ENCODE peak calls at places on chromosome 21, in seven cellular contexts. One of them, this sample, is unnamed.

GRCh38 chr21:38646213-38646837 is 148.0 kb upstream of the ERG start:
- DNase-seq in HL-60: no peak
- DNase-seq in heart right ventricle: no peak
- DNase-seq in tibial nerve: no peak
- DNase-seq in colonic mucosa: no peak
- DNase-seq in trophoblast cell: no peak
- DNase-seq in A673: no peak
- DNase-seq in this sample: no peak

GRCh38 chr21:17793675-17794123 is 25.5 kb downstream of the C21orf91 start:
- DNase-seq in HL-60: no peak
- DNase-seq in heart right ventricle: no peak
- DNase-seq in tibial nerve: no peak
- DNase-seq in colonic mucosa: no peak
- DNase-seq in trophoblast cell: no peak
- DNase-seq in A673: peak; percentile 2
- DNase-seq in this sample: no peak

GRCh38 chr21:33943293-33943692 is 27.7 kb upstream of the ATP5PO start:
- DNase-seq in HL-60: no peak
- DNase-seq in heart right ventricle: no peak
- DNase-seq in tibial nerve: no peak
- DNase-seq in colonic mucosa: no peak
- DNase-seq in trophoblast cell: no peak
- DNase-seq in A673: no peak
- DNase-seq in this sample: no peak

GRCh38 chr21:38505654-38506523 is 7.6 kb upstream of the ERG start:
- DNase-seq in HL-60: peak; percentile 43
- DNase-seq in heart right ventricle: peak; percentile 64
- DNase-seq in tibial nerve: no peak
- DNase-seq in colonic mucosa: peak; percentile 71
- DNase-seq in trophoblast cell: peak; percentile 42
- DNase-seq in A673: peak; percentile 68
- DNase-seq in this sample: no peak

GRCh38 chr21:16082038-16082816 is 352.4 kb downstream of the USP25 start:
- DNase-seq in HL-60: no peak
- DNase-seq in heart right ventricle: no peak
- DNase-seq in tibial nerve: no peak
- DNase-seq in colonic mucosa: no peak
- DNase-seq in trophoblast cell: no peak
- DNase-seq in A673: peak; percentile 33
- DNase-seq in this sample: no peak

GRCh38 chr21:38669186-38669585 is 136.5 kb upstream of the ETS2 start:
- DNase-seq in HL-60: peak; percentile 8
- DNase-seq in heart right ventricle: no peak
- DNase-seq in tibial nerve: no peak
- DNase-seq in colonic mucosa: peak; percentile 39
- DNase-seq in trophoblast cell: peak; percentile 18
- DNase-seq in A673: peak; percentile 46
- DNase-seq in this sample: no peak

GRCh38 chr21:17901458-17902092 is 82.4 kb upstream of the C21orf91 start:
- DNase-seq in HL-60: no peak
- DNase-seq in heart right ventricle: no peak
- DNase-seq in tibial nerve: no peak
- DNase-seq in colonic mucosa: no peak
- DNase-seq in trophoblast cell: peak; percentile 83
- DNase-seq in A673: no peak
- DNase-seq in this sample: no peak

GRCh38 chr21:26800455-26801454 is 44.5 kb downstream of the ADAMTS1 start:
- DNase-seq in HL-60: no peak
- DNase-seq in heart right ventricle: peak; percentile 71
- DNase-seq in tibial nerve: no peak
- DNase-seq in colonic mucosa: no peak
- DNase-seq in trophoblast cell: peak; percentile 61
- DNase-seq in A673: no peak
- DNase-seq in this sample: no peak

GRCh38 chr21:28447453-28447852 is 545.2 kb downstream of the LTN1 start:
- DNase-seq in HL-60: no peak
- DNase-seq in heart right ventricle: no peak
- DNase-seq in tibial nerve: no peak
- DNase-seq in colonic mucosa: no peak
- DNase-seq in trophoblast cell: no peak
- DNase-seq in A673: no peak
- DNase-seq in this sample: no peak

GRCh38 chr21:16402752-16403151 is 673.0 kb downstream of the USP25 start:
- DNase-seq in HL-60: no peak
- DNase-seq in heart right ventricle: no peak
- DNase-seq in tibial nerve: no peak
- DNase-seq in colonic mucosa: no peak
- DNase-seq in trophoblast cell: no peak
- DNase-seq in A673: no peak
- DNase-seq in this sample: no peak

GRCh38 chr21:27648560-27648959 is 681.7 kb upstream of the ADAMTS5 start:
- DNase-seq in HL-60: no peak
- DNase-seq in heart right ventricle: no peak
- DNase-seq in tibial nerve: no peak
- DNase-seq in colonic mucosa: no peak
- DNase-seq in trophoblast cell: no peak
- DNase-seq in A673: no peak
- DNase-seq in this sample: no peak

GRCh38 chr21:27397578-27397977 is 430.7 kb upstream of the ADAMTS5 start:
- DNase-seq in HL-60: no peak
- DNase-seq in heart right ventricle: no peak
- DNase-seq in tibial nerve: no peak
- DNase-seq in colonic mucosa: no peak
- DNase-seq in trophoblast cell: no peak
- DNase-seq in A673: no peak
- DNase-seq in this sample: no peak

GRCh38 chr21:37532868-37533780 is 166.6 kb downstream of the DYRK1A start:
- DNase-seq in HL-60: no peak
- DNase-seq in heart right ventricle: no peak
- DNase-seq in tibial nerve: no peak
- DNase-seq in colonic mucosa: no peak
- DNase-seq in trophoblast cell: peak; percentile 96
- DNase-seq in A673: peak; percentile 24
- DNase-seq in this sample: peak; percentile 75

GRCh38 chr21:35254752-35255138 is 205.6 kb upstream of the RUNX1 start:
- DNase-seq in HL-60: no peak
- DNase-seq in heart right ventricle: no peak
- DNase-seq in tibial nerve: no peak
- DNase-seq in colonic mucosa: no peak
- DNase-seq in trophoblast cell: no peak
- DNase-seq in A673: no peak
- DNase-seq in this sample: no peak

GRCh38 chr21:16279658-16280581 is 550.1 kb downstream of the USP25 start:
- DNase-seq in HL-60: no peak
- DNase-seq in heart right ventricle: peak; percentile 12
- DNase-seq in tibial nerve: no peak
- DNase-seq in colonic mucosa: no peak
- DNase-seq in trophoblast cell: no peak
- DNase-seq in A673: no peak
- DNase-seq in this sample: no peak

GRCh38 chr21:37145635-37146111 is 72.6 kb downstream of the TTC3 start:
- DNase-seq in HL-60: no peak
- DNase-seq in heart right ventricle: no peak
- DNase-seq in tibial nerve: no peak
- DNase-seq in colonic mucosa: no peak
- DNase-seq in trophoblast cell: no peak
- DNase-seq in A673: peak; percentile 77
- DNase-seq in this sample: no peak

GRCh38 chr21:34974162-34974981 is 74.7 kb downstream of the RUNX1 start:
- DNase-seq in HL-60: no peak
- DNase-seq in heart right ventricle: no peak
- DNase-seq in tibial nerve: no peak
- DNase-seq in colonic mucosa: no peak
- DNase-seq in trophoblast cell: no peak
- DNase-seq in A673: no peak
- DNase-seq in this sample: no peak

GRCh38 chr21:26098758-26099157 is 71.8 kb downstream of the APP start:
- DNase-seq in HL-60: no peak
- DNase-seq in heart right ventricle: no peak
- DNase-seq in tibial nerve: no peak
- DNase-seq in colonic mucosa: no peak
- DNase-seq in trophoblast cell: peak; percentile 88
- DNase-seq in A673: no peak
- DNase-seq in this sample: no peak

GRCh38 chr21:36734367-36735200 is 35.7 kb downstream of the SIM2 start:
- DNase-seq in HL-60: no peak
- DNase-seq in heart right ventricle: no peak
- DNase-seq in tibial nerve: no peak
- DNase-seq in colonic mucosa: no peak
- DNase-seq in trophoblast cell: no peak
- DNase-seq in A673: no peak
- DNase-seq in this sample: no peak

GRCh38 chr21:39915881-39916280 is 48.6 kb downstream of the PCP4 start:
- DNase-seq in HL-60: no peak
- DNase-seq in heart right ventricle: no peak
- DNase-seq in tibial nerve: no peak
- DNase-seq in colonic mucosa: no peak
- DNase-seq in trophoblast cell: no peak
- DNase-seq in A673: no peak
- DNase-seq in this sample: no peak

GRCh38 chr21:29230541-29231275 is 68.0 kb upstream of the BACH1 start:
- DNase-seq in HL-60: no peak
- DNase-seq in heart right ventricle: no peak
- DNase-seq in tibial nerve: no peak
- DNase-seq in colonic mucosa: no peak
- DNase-seq in trophoblast cell: no peak
- DNase-seq in A673: no peak
- DNase-seq in this sample: no peak

GRCh38 chr21:38327984-38328383 is 71.2 kb downstream of the KCNJ15 start:
- DNase-seq in HL-60: no peak
- DNase-seq in heart right ventricle: no peak
- DNase-seq in tibial nerve: no peak
- DNase-seq in colonic mucosa: no peak
- DNase-seq in trophoblast cell: no peak
- DNase-seq in A673: no peak
- DNase-seq in this sample: no peak

GRCh38 chr21:42237577-42237976 is 18.6 kb downstream of the ABCG1 start:
- DNase-seq in HL-60: no peak
- DNase-seq in heart right ventricle: no peak
- DNase-seq in tibial nerve: no peak
- DNase-seq in colonic mucosa: no peak
- DNase-seq in trophoblast cell: no peak
- DNase-seq in A673: no peak
- DNase-seq in this sample: peak; percentile 21
- H3K4me3 ChIP-seq in HL-60: no peak overlapping the region
- H3K4me3 ChIP-seq in heart right ventricle: no peak overlapping the region
- H3K4me3 ChIP-seq in tibial nerve: no peak overlapping the region
- H3K4me3 ChIP-seq in colonic mucosa: no peak overlapping the region
- H3K4me3 ChIP-seq in trophoblast cell: no peak overlapping the region
- H3K4me3 ChIP-seq in A673: no peak overlapping the region
- H3K4me3 ChIP-seq in this sample: no peak overlapping the region

DNA sequence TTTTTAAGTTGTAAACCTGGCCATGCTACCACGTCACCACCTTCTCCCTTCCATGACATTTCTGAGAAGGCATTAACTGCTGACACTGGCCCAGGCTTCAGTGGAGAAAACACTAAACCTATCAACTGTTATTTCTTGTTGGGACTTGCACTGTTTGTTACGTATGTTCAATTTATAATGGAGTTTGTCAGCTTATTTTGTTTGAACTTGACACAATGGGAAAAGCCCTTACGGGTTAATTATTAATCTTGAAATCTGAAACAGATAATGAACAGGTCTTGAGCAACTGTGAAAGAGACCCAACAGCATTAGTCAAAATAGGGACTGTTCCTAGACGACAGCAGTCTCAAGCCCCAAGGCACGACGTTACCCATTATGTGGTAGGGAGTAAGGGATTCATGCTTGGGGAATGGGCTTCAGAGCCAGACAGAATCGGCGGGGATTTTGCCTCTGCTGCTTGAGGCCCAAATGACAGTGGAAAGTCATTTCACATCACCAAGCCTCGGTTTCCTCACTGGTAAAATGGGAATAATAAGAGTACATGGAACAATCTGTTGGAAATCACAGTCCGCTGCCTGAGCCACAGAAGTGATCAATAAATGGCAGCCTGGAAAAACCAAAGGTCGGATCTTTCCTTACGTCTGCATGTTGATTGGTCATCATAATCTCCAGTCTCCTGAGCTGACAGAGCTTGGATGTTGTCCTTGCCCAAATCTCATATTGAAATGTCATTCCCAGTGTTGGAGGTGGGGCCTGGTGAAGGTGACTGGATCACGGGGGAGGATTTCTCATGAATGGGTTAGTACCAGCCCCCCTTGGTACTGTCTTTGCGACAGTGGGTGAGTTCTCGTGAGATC is 44.5 kb downstream of the TIAM1 start:
- DNase-seq in HL-60: no peak
- DNase-seq in heart right ventricle: no peak
- DNase-seq in tibial nerve: no peak
- DNase-seq in colonic mucosa: no peak
- DNase-seq in trophoblast cell: no peak
- DNase-seq in A673: no peak
- DNase-seq in this sample: no peak
- H3K27ac ChIP-seq in HL-60: no peak overlapping the region
- H3K27ac ChIP-seq in heart right ventricle: no peak overlapping the region
- H3K27ac ChIP-seq in tibial nerve: no peak overlapping the region
- H3K27ac ChIP-seq in colonic mucosa: no peak overlapping the region
- H3K27ac ChIP-seq in trophoblast cell: no peak overlapping the region
- H3K27ac ChIP-seq in A673: no peak overlapping the region
- H3K27ac ChIP-seq in this sample: no peak overlapping the region

GRCh38 chr21:45449658-45450502 is 44.9 kb downstream of the COL18A1 start:
- DNase-seq in HL-60: no peak
- DNase-seq in heart right ventricle: no peak
- DNase-seq in tibial nerve: no peak
- DNase-seq in colonic mucosa: no peak
- DNase-seq in trophoblast cell: no peak
- DNase-seq in A673: no peak
- DNase-seq in this sample: peak; percentile 34

GRCh38 chr21:45448283-45448809 is 43.4 kb downstream of the COL18A1 start:
- DNase-seq in HL-60: no peak
- DNase-seq in heart right ventricle: no peak
- DNase-seq in tibial nerve: no peak
- DNase-seq in colonic mucosa: no peak
- DNase-seq in trophoblast cell: no peak
- DNase-seq in A673: no peak
- DNase-seq in this sample: no peak

GRCh38 chr21:45450741-45451740 is 46.1 kb downstream of the COL18A1 start:
- DNase-seq in HL-60: no peak
- DNase-seq in heart right ventricle: no peak
- DNase-seq in tibial nerve: no peak
- DNase-seq in colonic mucosa: no peak
- DNase-seq in trophoblast cell: no peak
- DNase-seq in A673: no peak
- DNase-seq in this sample: peak; percentile 70

GRCh38 chr21:45447821-45448220 is 42.9 kb downstream of the COL18A1 start:
- DNase-seq in HL-60: no peak
- DNase-seq in heart right ventricle: no peak
- DNase-seq in tibial nerve: no peak
- DNase-seq in colonic mucosa: no peak
- DNase-seq in trophoblast cell: no peak
- DNase-seq in A673: no peak
- DNase-seq in this sample: no peak

GRCh38 chr21:45448810-45449657 is 44.1 kb downstream of the COL18A1 start:
- DNase-seq in HL-60: no peak
- DNase-seq in heart right ventricle: no peak
- DNase-seq in tibial nerve: no peak
- DNase-seq in colonic mucosa: no peak
- DNase-seq in trophoblast cell: no peak
- DNase-seq in A673: no peak
- DNase-seq in this sample: peak; percentile 73
- H3K4me3 ChIP-seq in HL-60: no peak overlapping the region
- H3K4me3 ChIP-seq in heart right ventricle: no peak overlapping the region
- H3K4me3 ChIP-seq in tibial nerve: no peak overlapping the region
- H3K4me3 ChIP-seq in colonic mucosa: no peak overlapping the region
- H3K4me3 ChIP-seq in trophoblast cell: no peak overlapping the region
- H3K4me3 ChIP-seq in A673: no peak overlapping the region
- H3K4me3 ChIP-seq in this sample: no peak overlapping the region

GRCh38 chr21:41425954-41426655 is at the start of gene MX1:
- DNase-seq in HL-60: peak; percentile 18
- DNase-seq in heart right ventricle: peak; percentile 81
- DNase-seq in tibial nerve: peak; percentile 57
- DNase-seq in colonic mucosa: peak; percentile 87
- DNase-seq in trophoblast cell: peak; percentile 45
- DNase-seq in A673: no peak
- DNase-seq in this sample: peak; percentile 83
- H3K27ac ChIP-seq in HL-60: no peak within 1 kb of the TSS
- H3K27ac ChIP-seq in heart right ventricle: peak within 1 kb of the TSS; percentile 88
- H3K27ac ChIP-seq in tibial nerve: peak within 1 kb of the TSS; percentile 13
- H3K27ac ChIP-seq in colonic mucosa: no peak within 1 kb of the TSS
- H3K27ac ChIP-seq in trophoblast cell: no peak within 1 kb of the TSS
- H3K27ac ChIP-seq in A673: no peak within 1 kb of the TSS
- H3K27ac ChIP-seq in this sample: no peak within 1 kb of the TSS

This sample was measured in aorta.